ENCODE peak calls at places on chromosomes 3 and 15, in six cellular contexts. L, W, V, E, T and Z are unnamed samples.

GRCh38 chr3:119628390-119628789 is 30.7 kb downstream of the PLA1A start:
- DNase-seq in T (no peak), E (no peak), W (no peak), V (no peak), L (no peak), Z (no peak)

GRCh38 chr3:21645121-21645897 is 105.7 kb downstream of the ZNF385D start:
- DNase-seq in V (no peak), T (no peak), E (no peak), W (peak; percentile 5), L (no peak), Z (no peak)

GRCh38 chr15:49627407-49627877 is 6.6 kb downstream of the DTWD1 start:
- DNase-seq in V (no peak), W (no peak), T (no peak), E (peak; percentile 30), L (peak; percentile 93), Z (no peak)

GRCh38 chr15:68419301-68420175 is 12.4 kb downstream of the ITGA11 start:
- DNase-seq in E (no peak), L (no peak), W (no peak), T (no peak), V (no peak), Z (no peak)

GRCh38 chr3:144162042-144162441 is 190.4 kb downstream of the DIPK2A start:
- DNase-seq in E (peak; percentile 75), L (peak; percentile 68), V (no peak), W (no peak), T (no peak), Z (no peak)

GRCh38 chr15:91855684-91856553 is 2.4 kb downstream of the SLCO3A1 start:
- DNase-seq in V (no peak), W (peak; percentile 45), T (no peak), E (peak; percentile 3), L (no peak), Z (peak; percentile 94)

GRCh38 chr3:112643621-112644236 is 2.8 kb upstream of the CCDC80 start:
- DNase-seq in E (no peak), L (no peak), V (no peak), W (no peak), T (no peak), Z (peak; percentile 24)

GRCh38 chr3:43014216-43014615 is 35.1 kb downstream of the GASK1A start:
- DNase-seq in W (no peak), E (no peak), L (no peak), T (no peak), V (no peak), Z (no peak)

GRCh38 chr15:53296603-53297002 is 462.9 kb downstream of the WDR72 start:
- DNase-seq in T (no peak), L (no peak), W (no peak), E (peak; percentile 18), V (no peak), Z (no peak)

GRCh38 chr15:30922469-30923311 is 19.0 kb downstream of the FAN1 start:
- DNase-seq in L (no peak), V (no peak), E (peak; percentile 12), T (no peak), W (no peak), Z (peak; percentile 96)

GRCh38 chr15:22968356-22968755 is 11.8 kb downstream of the CYFIP1 start:
- DNase-seq in E (no peak), V (no peak), T (no peak), W (no peak), L (peak; percentile 52), Z (no peak)

GRCh38 chr3:184333190-184333589 is 4.2 kb upstream of the FAM131A start:
- DNase-seq in L (no peak), V (no peak), W (no peak), E (no peak), T (no peak), Z (no peak)

GRCh38 chr15:71775857-71776256 is 34.5 kb upstream of the NR2E3 start:
- DNase-seq in W (no peak), E (no peak), L (no peak), T (no peak), V (no peak), Z (no peak)

GRCh38 chr3:160226740-160227048 is 1.5 kb downstream of the C3orf80 start:
- DNase-seq in W (peak; percentile 30), T (no peak), E (no peak), V (no peak), L (no peak), Z (no peak)
- H3K27me3 ChIP-seq in W (peaks cover 23% of the 10 kb centered on the region), T (peaks cover 8% of the 10 kb centered on the region), E (peaks cover 28% of the 10 kb centered on the region), V (peaks cover 12% of the 10 kb centered on the region), L (peaks cover 53% of the 10 kb centered on the region), Z (peaks cover 69% of the 10 kb centered on the region)

GRCh38 chr3:126936110-126936509 is 46.8 kb upstream of the PLXNA1 start:
- DNase-seq in V (no peak), W (no peak), T (no peak), E (no peak), L (no peak), Z (no peak)

GRCh38 chr3:126937533-126938432 is 45.1 kb upstream of the PLXNA1 start:
- DNase-seq in E (no peak), T (no peak), V (no peak), L (no peak), W (peak; percentile 81), Z (no peak)

GRCh38 chr3:126934991-126935390 is 47.9 kb upstream of the PLXNA1 start:
- DNase-seq in T (no peak), W (no peak), V (no peak), E (no peak), L (no peak), Z (no peak)

GRCh38 chr3:126938520-126939346 is 44.2 kb upstream of the PLXNA1 start:
- DNase-seq in T (no peak), V (no peak), E (no peak), L (no peak), W (no peak), Z (no peak)

DNA sequence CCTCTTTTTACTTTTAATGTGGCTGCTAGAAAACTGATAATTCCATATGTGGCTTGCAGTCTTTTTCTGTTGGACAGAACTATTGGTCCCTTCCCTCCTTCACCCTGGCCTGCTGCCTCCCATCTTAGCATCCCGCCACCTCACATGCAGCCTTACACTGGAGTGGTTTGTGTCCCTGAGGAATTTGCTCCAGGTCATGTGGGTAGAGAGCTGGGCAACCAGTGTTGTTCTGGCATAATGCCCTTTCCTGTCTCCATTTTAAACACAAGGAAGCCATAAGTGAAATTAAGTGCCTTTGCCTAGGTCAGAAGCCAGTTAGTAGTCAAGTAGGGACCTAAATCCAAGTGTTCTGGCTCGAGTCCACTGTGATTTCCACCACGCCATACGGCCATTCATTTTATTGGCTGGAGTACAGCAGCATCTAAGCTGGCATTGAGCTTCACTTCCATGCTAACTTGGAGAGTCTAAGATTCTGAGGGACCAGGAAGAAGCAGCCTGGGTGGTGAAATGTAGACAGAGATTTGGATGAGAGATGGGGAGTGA is 46.0 kb upstream of the PLXNA1 start:
- DNase-seq in T (no peak), W (no peak), E (no peak), L (no peak), V (no peak), Z (no peak)
- TF ChIP-seq REST in T (no peak), W (no peak), E (no peak), L (no peak), V (no peak), Z (no peak)

DNA sequence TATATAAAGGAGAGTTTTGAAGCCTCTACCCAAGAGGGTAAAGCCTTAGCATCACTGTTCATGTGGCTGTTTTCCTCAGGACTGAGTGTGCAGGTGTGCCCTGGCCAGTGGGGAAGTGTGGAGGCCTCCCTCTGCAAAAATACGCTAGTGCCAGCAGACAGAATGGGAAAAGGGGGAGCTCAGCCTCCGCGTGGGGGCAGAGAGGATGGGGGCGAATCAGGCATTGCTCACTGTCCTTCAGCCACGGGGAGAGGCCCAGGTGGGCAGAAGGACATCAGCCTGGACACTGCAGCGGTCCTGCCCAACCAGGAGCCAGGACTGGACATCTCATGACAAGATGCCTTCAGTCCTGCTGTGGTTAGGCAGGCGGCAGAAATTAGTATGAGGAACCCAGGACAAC is 10.1 kb downstream of the LTF start:
- DNase-seq in L (no peak), T (no peak), V (no peak), E (no peak), W (no peak), Z (no peak)
- H3K27me3 ChIP-seq in L (no peaks in the 10 kb centered on the region), T (peaks cover 51% of the 10 kb centered on the region), V (no peaks in the 10 kb centered on the region), E (peaks cover 19% of the 10 kb centered on the region), W (peaks cover 8% of the 10 kb centered on the region), Z (no peaks in the 10 kb centered on the region)

DNA sequence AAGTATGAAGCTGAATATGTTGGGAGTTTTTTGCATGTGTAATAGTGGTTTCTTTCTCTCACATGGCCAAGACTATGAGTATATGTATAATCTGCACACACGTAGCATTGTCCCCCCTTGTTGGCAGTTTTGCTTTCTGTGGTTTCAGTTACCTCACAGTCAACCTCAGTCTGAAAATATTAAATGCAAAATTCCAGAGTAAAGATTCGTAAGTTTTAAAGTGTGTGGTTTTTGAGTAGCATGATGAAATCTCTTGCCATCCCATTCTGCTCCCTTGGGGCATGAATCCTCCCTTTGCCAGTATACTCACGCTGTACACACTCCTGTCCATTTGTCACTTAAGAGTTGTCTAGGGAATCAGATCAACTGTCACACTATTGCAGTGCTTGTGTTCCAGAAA is 742.0 kb upstream of the CCDC54 start:
- DNase-seq in V (no peak), E (no peak), T (no peak), L (no peak), W (no peak), Z (no peak)
- TF ChIP-seq REST in V (no peak), E (no peak), T (no peak), L (no peak), W (no peak), Z (no peak)

DNA sequence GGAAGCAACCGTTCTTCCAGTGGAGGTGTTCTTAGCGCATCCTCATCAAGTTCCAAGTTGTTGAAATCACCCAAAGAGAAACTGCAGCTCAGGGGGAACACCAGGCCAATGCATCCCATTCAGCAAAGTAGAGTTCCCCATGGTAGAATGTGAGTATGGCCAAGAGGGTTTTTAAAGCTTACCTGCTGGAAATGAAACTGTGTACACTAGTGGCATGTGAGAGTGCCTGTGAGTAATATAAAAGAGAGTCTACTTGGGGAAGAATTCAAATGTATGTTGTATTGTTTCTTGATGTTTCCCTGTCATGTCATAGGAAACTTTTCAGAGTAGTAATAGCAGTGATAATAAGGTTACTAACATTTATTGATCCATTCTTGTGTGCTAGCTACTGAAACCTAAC is 43.3 kb downstream of the PSMD6 start:
- DNase-seq in W (no peak), L (no peak), E (no peak), T (no peak), V (no peak), Z (no peak)
- H3K27me3 ChIP-seq in W (no peaks in the 10 kb centered on the region), L (no peaks in the 10 kb centered on the region), E (no peaks in the 10 kb centered on the region), T (no peaks in the 10 kb centered on the region), V (no peaks in the 10 kb centered on the region), Z (no peaks in the 10 kb centered on the region)

GRCh38 chr3:141125351-141125750 is 74.2 kb downstream of the SPSB4 start:
- DNase-seq in L (no peak), W (no peak), E (no peak), T (no peak), V (no peak), Z (no peak)

GRCh38 chr3:141127344-141128125 is 76.4 kb downstream of the SPSB4 start:
- DNase-seq in T (no peak), W (peak; percentile 74), L (no peak), V (no peak), E (no peak), Z (no peak)

GRCh38 chr3:141126661-141127343 is 75.7 kb downstream of the SPSB4 start:
- DNase-seq in T (no peak), V (no peak), W (no peak), E (no peak), L (no peak), Z (no peak)

GRCh38 chr3:141129049-141130038 is 78.2 kb downstream of the SPSB4 start:
- DNase-seq in L (no peak), W (no peak), E (no peak), T (no peak), V (no peak), Z (no peak)

GRCh38 chr3:141128126-141128777 is 77.1 kb downstream of the SPSB4 start:
- DNase-seq in V (no peak), T (no peak), E (no peak), L (no peak), W (no peak), Z (no peak)
- TF ChIP-seq REST in V (no peak), T (no peak), E (no peak), L (no peak), W (no peak), Z (no peak)